ENCODE peak calls at places on chromosome 22, in five cellular contexts. One of them, this sample, is unnamed.

GRCh38 chr22:27212617-27213177 is 555.3 kb downstream of the MIAT start:
- DNase-seq in NCI-H1105: no peak
- DNase-seq in memory B cell: no peak
- DNase-seq in breast epithelium: peak
- DNase-seq in MV-4-11: peak
- DNase-seq in this sample: peak

GRCh38 chr22:42033263-42034181 is 34.9 kb downstream of the WBP2NL start:
- DNase-seq in NCI-H1105: no peak
- DNase-seq in memory B cell: no peak
- DNase-seq in breast epithelium: no peak
- DNase-seq in MV-4-11: no peak
- DNase-seq in this sample: no peak

GRCh38 chr22:44483878-44484277 is 14.2 kb downstream of the RTL6 start:
- DNase-seq in NCI-H1105: no peak
- DNase-seq in memory B cell: no peak
- DNase-seq in breast epithelium: no peak
- DNase-seq in MV-4-11: no peak
- DNase-seq in this sample: no peak

GRCh38 chr22:25900880-25901279 is 158.9 kb downstream of the MYO18B start:
- DNase-seq in NCI-H1105: no peak
- DNase-seq in memory B cell: no peak
- DNase-seq in breast epithelium: no peak
- DNase-seq in MV-4-11: no peak
- DNase-seq in this sample: no peak

GRCh38 chr22:30265851-30266444 is 703 bp downstream of the OSM start:
- DNase-seq in NCI-H1105: no peak
- DNase-seq in memory B cell: peak
- DNase-seq in breast epithelium: no peak
- DNase-seq in MV-4-11: peak
- DNase-seq in this sample: peak

GRCh38 chr22:35102663-35103062 is 36.7 kb downstream of the ISX start:
- DNase-seq in NCI-H1105: no peak
- DNase-seq in memory B cell: no peak
- DNase-seq in breast epithelium: no peak
- DNase-seq in MV-4-11: peak
- DNase-seq in this sample: no peak

GRCh38 chr22:22941831-22942510 is 54.4 kb downstream of the IGLL5 start:
- DNase-seq in NCI-H1105: no peak
- DNase-seq in memory B cell: peak
- DNase-seq in breast epithelium: no peak
- DNase-seq in MV-4-11: no peak
- DNase-seq in this sample: no peak

GRCh38 chr22:37340331-37341262 is 58.3 kb downstream of the CYTH4 start:
- DNase-seq in NCI-H1105: peak
- DNase-seq in memory B cell: no peak
- DNase-seq in breast epithelium: no peak
- DNase-seq in MV-4-11: no peak
- DNase-seq in this sample: no peak

GRCh38 chr22:37633693-37634504 is 5.6 kb upstream of the SH3BP1 start:
- DNase-seq in NCI-H1105: no peak
- DNase-seq in memory B cell: peak
- DNase-seq in breast epithelium: no peak
- DNase-seq in MV-4-11: peak
- DNase-seq in this sample: peak

GRCh38 chr22:20425821-20426615 is 11.6 kb downstream of the SCARF2 start:
- DNase-seq in NCI-H1105: no peak
- DNase-seq in memory B cell: no peak
- DNase-seq in breast epithelium: peak
- DNase-seq in MV-4-11: no peak
- DNase-seq in this sample: no peak

GRCh38 chr22:39522567-39523300 is 2.4 kb downstream of the ATF4 start:
- DNase-seq in NCI-H1105: no peak
- DNase-seq in memory B cell: no peak
- DNase-seq in breast epithelium: no peak
- DNase-seq in MV-4-11: peak
- DNase-seq in this sample: no peak

GRCh38 chr22:45763236-45763624 is 91.6 kb downstream of the ATXN10 start:
- DNase-seq in NCI-H1105: no peak
- DNase-seq in memory B cell: no peak
- DNase-seq in breast epithelium: no peak
- DNase-seq in MV-4-11: no peak
- DNase-seq in this sample: no peak

GRCh38 chr22:30305519-30305905 is 16.2 kb upstream of the CASTOR1 start:
- DNase-seq in NCI-H1105: no peak
- DNase-seq in memory B cell: no peak
- DNase-seq in breast epithelium: peak
- DNase-seq in MV-4-11: peak
- DNase-seq in this sample: peak

GRCh38 chr22:41939981-41940852 is 6.7 kb downstream of the CENPM start:
- DNase-seq in NCI-H1105: no peak
- DNase-seq in memory B cell: peak
- DNase-seq in breast epithelium: peak
- DNase-seq in MV-4-11: peak
- DNase-seq in this sample: peak